ENCODE peak calls at places on chromosomes 13 and 19, in seven cellular contexts. One of them, this sample, is unnamed.

GRCh38 chr13:28564030-28564429 is 69.1 kb upstream of the FLT1 start:
- DNase-seq in colonic mucosa: peak; percentile 80
- DNase-seq in ascending aorta: no peak
- DNase-seq in AG10803: no peak
- DNase-seq in bronchial epithelial cell: peak; percentile 87
- DNase-seq in left ventricle myocardium inferior: no peak
- DNase-seq in uterus: no peak
- DNase-seq in this sample: no peak

GRCh38 chr13:73216381-73216831 is 157.6 kb downstream of the KLF5 start:
- DNase-seq in colonic mucosa: no peak
- DNase-seq in uterus: peak; percentile 17
- DNase-seq in ascending aorta: no peak
- DNase-seq in AG10803: peak; percentile 96
- DNase-seq in left ventricle myocardium inferior: no peak
- DNase-seq in bronchial epithelial cell: no peak
- DNase-seq in this sample: peak; percentile 23

GRCh38 chr13:34816118-34816517 is 126.0 kb upstream of the NBEA start:
- DNase-seq in AG10803: no peak
- DNase-seq in left ventricle myocardium inferior: no peak
- DNase-seq in ascending aorta: no peak
- DNase-seq in colonic mucosa: no peak
- DNase-seq in uterus: no peak
- DNase-seq in bronchial epithelial cell: no peak
- DNase-seq in this sample: no peak

GRCh38 chr19:3310280-3310679 is 56.1 kb upstream of the NFIC start:
- DNase-seq in left ventricle myocardium inferior: no peak
- DNase-seq in uterus: no peak
- DNase-seq in AG10803: no peak
- DNase-seq in ascending aorta: no peak
- DNase-seq in colonic mucosa: no peak
- DNase-seq in bronchial epithelial cell: no peak
- DNase-seq in this sample: no peak

GRCh38 chr13:108984251-108984920 is 355.0 kb downstream of the MYO16 start:
- DNase-seq in uterus: no peak
- DNase-seq in colonic mucosa: no peak
- DNase-seq in left ventricle myocardium inferior: no peak
- DNase-seq in AG10803: no peak
- DNase-seq in ascending aorta: no peak
- DNase-seq in bronchial epithelial cell: peak; percentile 77
- DNase-seq in this sample: no peak

GRCh38 chr13:108227651-108228272 is 9.6 kb downstream of the ABHD13 start:
- DNase-seq in ascending aorta: no peak
- DNase-seq in bronchial epithelial cell: peak; percentile 44
- DNase-seq in left ventricle myocardium inferior: no peak
- DNase-seq in AG10803: peak; percentile 40
- DNase-seq in uterus: no peak
- DNase-seq in colonic mucosa: peak; percentile 27
- DNase-seq in this sample: peak; percentile 68

GRCh38 chr19:42201489-42202289 is 15.8 kb downstream of the DEDD2 start:
- DNase-seq in uterus: no peak
- DNase-seq in ascending aorta: no peak
- DNase-seq in AG10803: no peak
- DNase-seq in left ventricle myocardium inferior: peak; percentile 32
- DNase-seq in bronchial epithelial cell: no peak
- DNase-seq in colonic mucosa: no peak
- DNase-seq in this sample: no peak

GRCh38 chr13:74555291-74556001 is 421.2 kb upstream of the KLF12 start:
- DNase-seq in uterus: no peak
- DNase-seq in bronchial epithelial cell: no peak
- DNase-seq in AG10803: peak; percentile 4
- DNase-seq in colonic mucosa: no peak
- DNase-seq in ascending aorta: no peak
- DNase-seq in left ventricle myocardium inferior: no peak
- DNase-seq in this sample: no peak

GRCh38 chr13:27281420-27281819 is 10.8 kb downstream of the RASL11A start:
- DNase-seq in ascending aorta: no peak
- DNase-seq in colonic mucosa: no peak
- DNase-seq in bronchial epithelial cell: no peak
- DNase-seq in AG10803: no peak
- DNase-seq in uterus: no peak
- DNase-seq in left ventricle myocardium inferior: no peak
- DNase-seq in this sample: peak; percentile 52

DNA sequence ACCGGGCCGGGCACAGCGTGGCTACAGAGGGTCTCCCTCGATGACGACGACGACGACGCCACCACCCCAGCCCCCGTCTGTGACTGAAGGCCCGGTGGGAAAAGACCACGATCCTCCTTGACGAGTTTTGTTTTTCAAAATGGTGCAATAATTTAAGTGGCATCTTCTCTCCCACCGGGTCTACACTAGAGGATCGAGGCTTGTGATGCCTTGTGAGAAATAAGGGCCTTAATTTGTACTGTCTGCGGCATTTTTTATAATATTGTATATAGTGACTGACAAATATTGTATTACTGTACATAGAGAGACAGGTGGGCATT is 2.5 kb downstream of the KLF2 start:
- DNase-seq in ascending aorta: no peak
- DNase-seq in uterus: no peak
- DNase-seq in bronchial epithelial cell: no peak
- DNase-seq in colonic mucosa: no peak
- DNase-seq in left ventricle myocardium inferior: no peak
- DNase-seq in AG10803: peak; percentile 4
- DNase-seq in this sample: no peak
- H3K4me3 ChIP-seq in ascending aorta: peak overlapping the region; percentile 97
- H3K4me3 ChIP-seq in uterus: peak overlapping the region; percentile 98
- H3K4me3 ChIP-seq in bronchial epithelial cell: no peak overlapping the region
- H3K4me3 ChIP-seq in colonic mucosa: peak overlapping the region; percentile 82
- H3K4me3 ChIP-seq in left ventricle myocardium inferior: peak overlapping the region; percentile 89
- H3K4me3 ChIP-seq in AG10803: peak overlapping the region; percentile 85
- H3K4me3 ChIP-seq in this sample: no peak overlapping the region

GRCh38 chr13:40464991-40465390 is 201.4 kb downstream of the FOXO1 start:
- DNase-seq in ascending aorta: no peak
- DNase-seq in left ventricle myocardium inferior: no peak
- DNase-seq in bronchial epithelial cell: peak; percentile 61
- DNase-seq in uterus: no peak
- DNase-seq in AG10803: no peak
- DNase-seq in colonic mucosa: no peak
- DNase-seq in this sample: no peak
- H3K4me3 ChIP-seq in ascending aorta: no peak overlapping the region
- H3K4me3 ChIP-seq in left ventricle myocardium inferior: no peak overlapping the region
- H3K4me3 ChIP-seq in bronchial epithelial cell: no peak overlapping the region
- H3K4me3 ChIP-seq in uterus: no peak overlapping the region
- H3K4me3 ChIP-seq in AG10803: no peak overlapping the region
- H3K4me3 ChIP-seq in colonic mucosa: no peak overlapping the region
- H3K4me3 ChIP-seq in this sample: no peak overlapping the region

GRCh38 chr13:86684402-86684801 is 885.2 kb upstream of the SLITRK6 start:
- DNase-seq in bronchial epithelial cell: peak; percentile 2
- DNase-seq in AG10803: no peak
- DNase-seq in uterus: no peak
- DNase-seq in ascending aorta: no peak
- DNase-seq in colonic mucosa: no peak
- DNase-seq in left ventricle myocardium inferior: no peak
- DNase-seq in this sample: no peak

GRCh38 chr13:86681223-86681622 is 882.0 kb upstream of the SLITRK6 start:
- DNase-seq in uterus: no peak
- DNase-seq in left ventricle myocardium inferior: no peak
- DNase-seq in bronchial epithelial cell: no peak
- DNase-seq in AG10803: no peak
- DNase-seq in ascending aorta: no peak
- DNase-seq in colonic mucosa: no peak
- DNase-seq in this sample: no peak
- H3K4me3 ChIP-seq in uterus: no peak overlapping the region
- H3K4me3 ChIP-seq in left ventricle myocardium inferior: no peak overlapping the region
- H3K4me3 ChIP-seq in bronchial epithelial cell: no peak overlapping the region
- H3K4me3 ChIP-seq in AG10803: no peak overlapping the region
- H3K4me3 ChIP-seq in ascending aorta: no peak overlapping the region
- H3K4me3 ChIP-seq in colonic mucosa: no peak overlapping the region
- H3K4me3 ChIP-seq in this sample: no peak overlapping the region

GRCh38 chr19:9786819-9787218 is 18.3 kb upstream of the ZNF846 start:
- DNase-seq in bronchial epithelial cell: no peak
- DNase-seq in ascending aorta: no peak
- DNase-seq in uterus: no peak
- DNase-seq in left ventricle myocardium inferior: no peak
- DNase-seq in AG10803: no peak
- DNase-seq in colonic mucosa: no peak
- DNase-seq in this sample: no peak
- H3K4me3 ChIP-seq in bronchial epithelial cell: no peak overlapping the region
- H3K4me3 ChIP-seq in ascending aorta: peak overlapping the region; percentile 78
- H3K4me3 ChIP-seq in uterus: no peak overlapping the region
- H3K4me3 ChIP-seq in left ventricle myocardium inferior: peak overlapping the region; percentile 89
- H3K4me3 ChIP-seq in AG10803: no peak overlapping the region
- H3K4me3 ChIP-seq in colonic mucosa: peak overlapping the region; percentile 53
- H3K4me3 ChIP-seq in this sample: no peak overlapping the region

GRCh38 chr13:30409911-30410704 is 12.2 kb upstream of the UBE2L5 start:
- DNase-seq in AG10803: peak; percentile 85
- DNase-seq in left ventricle myocardium inferior: no peak
- DNase-seq in colonic mucosa: no peak
- DNase-seq in bronchial epithelial cell: peak; percentile 67
- DNase-seq in ascending aorta: no peak
- DNase-seq in uterus: peak; percentile 72
- DNase-seq in this sample: peak; percentile 85

GRCh38 chr13:30406779-30407416 is 15.4 kb upstream of the UBE2L5 start:
- DNase-seq in bronchial epithelial cell: no peak
- DNase-seq in ascending aorta: no peak
- DNase-seq in AG10803: no peak
- DNase-seq in colonic mucosa: no peak
- DNase-seq in uterus: no peak
- DNase-seq in left ventricle myocardium inferior: no peak
- DNase-seq in this sample: no peak

GRCh38 chr13:30410705-30411125 is 11.6 kb upstream of the UBE2L5 start:
- DNase-seq in ascending aorta: no peak
- DNase-seq in AG10803: peak; percentile 35
- DNase-seq in uterus: no peak
- DNase-seq in colonic mucosa: no peak
- DNase-seq in left ventricle myocardium inferior: no peak
- DNase-seq in bronchial epithelial cell: no peak
- DNase-seq in this sample: no peak

GRCh38 chr13:30412351-30412750 is 9.9 kb upstream of the UBE2L5 start:
- DNase-seq in left ventricle myocardium inferior: no peak
- DNase-seq in uterus: no peak
- DNase-seq in ascending aorta: no peak
- DNase-seq in AG10803: no peak
- DNase-seq in colonic mucosa: no peak
- DNase-seq in bronchial epithelial cell: no peak
- DNase-seq in this sample: no peak

GRCh38 chr13:30408319-30409101 is 13.8 kb upstream of the UBE2L5 start:
- DNase-seq in AG10803: peak; percentile 88
- DNase-seq in colonic mucosa: peak; percentile 97
- DNase-seq in bronchial epithelial cell: peak; percentile 75
- DNase-seq in uterus: peak; percentile 95
- DNase-seq in left ventricle myocardium inferior: peak; percentile 95
- DNase-seq in ascending aorta: peak; percentile 71
- DNase-seq in this sample: peak; percentile 82
- H3K4me3 ChIP-seq in AG10803: peak overlapping the region; percentile 48
- H3K4me3 ChIP-seq in colonic mucosa: peak overlapping the region; percentile 4
- H3K4me3 ChIP-seq in bronchial epithelial cell: peak overlapping the region; percentile 20
- H3K4me3 ChIP-seq in uterus: peak overlapping the region; percentile 28
- H3K4me3 ChIP-seq in left ventricle myocardium inferior: peak overlapping the region; percentile 60
- H3K4me3 ChIP-seq in ascending aorta: peak overlapping the region; percentile 55
- H3K4me3 ChIP-seq in this sample: peak overlapping the region; percentile 46

DNA sequence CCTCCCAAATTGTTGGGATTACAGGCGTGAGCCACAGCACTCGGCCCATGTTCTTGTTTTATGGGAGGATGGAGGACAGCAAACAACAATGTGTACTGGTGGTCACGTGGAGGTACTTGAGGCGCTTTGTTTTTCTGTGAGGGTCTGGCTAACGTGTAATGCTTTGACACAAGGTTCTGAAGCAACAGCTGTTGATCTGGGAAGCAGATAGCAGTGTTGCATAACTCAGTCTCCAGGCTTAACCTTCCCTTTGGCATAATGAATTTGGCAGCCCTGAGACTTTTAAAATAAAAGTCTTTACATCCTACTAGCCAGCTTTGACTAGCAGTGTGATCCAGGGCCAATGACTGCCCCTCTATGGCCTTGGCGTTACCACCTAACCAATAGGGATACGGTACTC is 6.9 kb upstream of the ZNF580 start:
- DNase-seq in left ventricle myocardium inferior: no peak
- DNase-seq in bronchial epithelial cell: no peak
- DNase-seq in colonic mucosa: no peak
- DNase-seq in AG10803: no peak
- DNase-seq in uterus: no peak
- DNase-seq in ascending aorta: no peak
- DNase-seq in this sample: no peak
- H3K4me3 ChIP-seq in left ventricle myocardium inferior: no peak overlapping the region
- H3K4me3 ChIP-seq in bronchial epithelial cell: no peak overlapping the region
- H3K4me3 ChIP-seq in colonic mucosa: no peak overlapping the region
- H3K4me3 ChIP-seq in AG10803: no peak overlapping the region
- H3K4me3 ChIP-seq in uterus: no peak overlapping the region
- H3K4me3 ChIP-seq in ascending aorta: peak overlapping the region; percentile 92
- H3K4me3 ChIP-seq in this sample: no peak overlapping the region

DNA sequence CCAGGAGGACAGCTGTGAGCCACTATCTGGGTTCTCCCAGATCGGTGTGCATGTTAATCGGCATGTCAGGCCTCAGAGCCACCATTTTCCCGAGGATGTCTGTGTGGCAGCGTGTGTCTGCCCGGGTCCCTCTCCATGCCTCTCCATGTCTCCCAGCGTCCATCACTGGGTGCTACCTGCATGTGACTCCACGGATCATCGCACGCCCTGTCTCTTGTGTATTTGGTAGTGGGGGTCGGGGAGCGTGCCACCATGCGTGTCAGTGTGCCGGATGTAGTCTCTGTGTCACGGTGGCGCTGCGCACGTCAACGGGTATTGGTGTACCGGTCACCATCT is 5.9 kb downstream of the NFIX start:
- DNase-seq in left ventricle myocardium inferior: no peak
- DNase-seq in AG10803: no peak
- DNase-seq in uterus: no peak
- DNase-seq in bronchial epithelial cell: no peak
- DNase-seq in ascending aorta: no peak
- DNase-seq in colonic mucosa: no peak
- DNase-seq in this sample: no peak
- H3K4me3 ChIP-seq in left ventricle myocardium inferior: peak overlapping the region; percentile 62
- H3K4me3 ChIP-seq in AG10803: peak overlapping the region; percentile 45
- H3K4me3 ChIP-seq in uterus: peak overlapping the region; percentile 46
- H3K4me3 ChIP-seq in bronchial epithelial cell: no peak overlapping the region
- H3K4me3 ChIP-seq in ascending aorta: peak overlapping the region; percentile 65
- H3K4me3 ChIP-seq in colonic mucosa: no peak overlapping the region
- H3K4me3 ChIP-seq in this sample: no peak overlapping the region

DNA sequence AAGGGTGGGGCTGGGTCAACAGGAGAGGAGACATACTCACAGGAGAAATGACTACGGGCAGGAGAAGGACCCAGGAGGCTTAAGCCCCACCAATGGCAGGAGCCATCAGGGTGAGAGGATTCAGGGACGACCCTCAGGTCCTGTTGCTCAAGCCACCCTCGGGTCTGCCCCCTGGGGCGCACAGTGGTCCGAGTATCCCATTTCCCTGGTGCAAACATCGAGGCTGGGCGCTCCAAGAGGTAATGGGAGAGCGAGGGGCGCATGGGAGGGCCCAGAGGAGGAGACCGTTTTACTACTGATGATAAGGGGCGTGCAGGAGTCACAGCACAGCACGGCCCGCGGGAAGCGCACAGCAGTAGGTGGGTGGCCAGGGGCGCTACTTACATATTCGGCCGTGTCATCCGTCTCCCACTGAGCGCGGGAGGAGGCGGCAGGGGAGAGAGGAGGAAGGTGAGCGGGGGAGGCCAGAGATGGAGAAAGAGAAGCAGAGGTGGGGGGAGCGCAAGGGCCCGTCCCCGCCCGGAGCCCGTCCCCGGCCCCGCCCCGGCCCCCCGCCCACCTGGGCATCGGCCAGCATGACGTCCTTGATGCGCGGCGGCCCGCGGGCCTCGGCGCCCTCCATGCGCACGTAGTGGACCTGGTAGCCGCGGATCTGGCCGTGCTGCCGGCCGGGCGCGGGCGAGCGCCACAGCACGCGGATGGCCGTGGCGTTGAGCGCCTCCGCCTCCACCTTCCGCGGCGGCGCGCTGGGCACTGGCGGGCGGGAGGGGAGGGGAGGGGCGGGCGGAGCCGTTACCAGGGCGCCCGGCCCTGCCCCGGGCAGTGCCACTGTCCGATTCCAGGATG is 111.5 kb downstream of the PTPRS start:
- DNase-seq in colonic mucosa: no peak
- DNase-seq in left ventricle myocardium inferior: no peak
- DNase-seq in ascending aorta: no peak
- DNase-seq in uterus: no peak
- DNase-seq in AG10803: no peak
- DNase-seq in bronchial epithelial cell: no peak
- DNase-seq in this sample: no peak
- H3K4me3 ChIP-seq in colonic mucosa: no peak overlapping the region
- H3K4me3 ChIP-seq in left ventricle myocardium inferior: peak overlapping the region; percentile 37
- H3K4me3 ChIP-seq in ascending aorta: peak overlapping the region; percentile 25
- H3K4me3 ChIP-seq in uterus: peak overlapping the region; percentile 19
- H3K4me3 ChIP-seq in AG10803: no peak overlapping the region
- H3K4me3 ChIP-seq in bronchial epithelial cell: no peak overlapping the region
- H3K4me3 ChIP-seq in this sample: no peak overlapping the region